ENCODE peak calls at places on chromosome 16, in seven cellular contexts. R is stimulated activated CD8-positive, alpha-beta memory T cell treated with anti-CD3 and anti-CD28 coated beads, Interleukin-7, amount 100 ng/mL, for 4 hours; F is coronary artery; X is DMS153; H is fibroblast of lung; V is Right ventricle myocardium superior; C is type B pancreatic cell. T is an unnamed sample.

GRCh38 chr16:83205896-83206295 is 579.1 kb downstream of the CDH13 start:
- DNase-seq in R (no peak), F (no peak), X (no peak), H (peak), V (no peak), C (no peak), T (no peak)

GRCh38 chr16:3085868-3086595 is 13.1 kb downstream of the ZSCAN10 start:
- DNase-seq in R (no peak), F (no peak), X (no peak), H (no peak), V (peak), C (no peak), T (no peak)

GRCh38 chr16:30786936-30787612 is at the start of gene ZNF629:
- DNase-seq in R (no peak), F (no peak), X (peak), H (peak), V (peak), C (no peak), T (peak)

GRCh38 chr16:72910875-72911274 is 137.1 kb downstream of the ZFHX3 start:
- DNase-seq in R (no peak), F (no peak), X (no peak), H (no peak), V (no peak), C (no peak), T (no peak)

GRCh38 chr16:65975049-65975708 is 391.3 kb upstream of the CDH5 start:
- DNase-seq in R (no peak), F (no peak), X (no peak), H (peak), V (no peak), C (no peak), T (no peak)

GRCh38 chr16:12590409-12590808 is 213.3 kb downstream of the CPPED1 start:
- DNase-seq in R (no peak), F (no peak), X (no peak), H (no peak), V (no peak), C (no peak), T (no peak)

GRCh38 chr16:35146723-35147458 is 1687.5 kb downstream of the TP53TG3F start:
- DNase-seq in R (no peak), F (no peak), X (no peak), H (no peak), V (peak), C (peak), T (no peak)

GRCh38 chr16:47847220-47847970 is 308.4 kb downstream of the ABCC12 start:
- DNase-seq in R (no peak), F (no peak), X (no peak), H (peak), V (no peak), C (no peak), T (no peak)

GRCh38 chr16:88685156-88686061 is 898 bp downstream of the SNAI3 start:
- DNase-seq in R (peak), F (no peak), X (no peak), H (peak), V (no peak), C (no peak), T (no peak)

GRCh38 chr16:66247516-66248089 is 118.9 kb upstream of the CDH5 start:
- DNase-seq in R (no peak), F (no peak), X (peak), H (peak), V (peak), C (no peak), T (no peak)

GRCh38 chr16:51651061-51651466 is 500.0 kb upstream of the SALL1 start:
- DNase-seq in R (no peak), F (no peak), X (no peak), H (peak), V (no peak), C (no peak), T (no peak)

GRCh38 chr16:1177750-1178149 is 24.8 kb downstream of the CACNA1H start:
- DNase-seq in R (no peak), F (no peak), X (no peak), H (no peak), V (no peak), C (no peak), T (no peak)

GRCh38 chr16:78836802-78837489 is 737.5 kb downstream of the WWOX start:
- DNase-seq in R (no peak), F (no peak), X (no peak), H (no peak), V (no peak), C (no peak), T (no peak)